ENCODE peak calls at places on chromosomes 11 and 22, in four cellular contexts. Q, M, I and T are unnamed samples.

GRCh38 chr22:47674600-47674999 is 912.1 kb downstream of the TBC1D22A start:
- DNase-seq in Q (no peak), I (no peak), M (no peak), T (no peak)

GRCh38 chr11:81005595-81005994 is 1564.8 kb upstream of the TENM4 start:
- DNase-seq in M (no peak), I (no peak), Q (no peak), T (peak; percentile 90)

GRCh38 chr11:111734383-111735261 is 31.6 kb downstream of the PPP2R1B start:
- DNase-seq in M (no peak), Q (no peak), I (peak; percentile 30), T (no peak)

GRCh38 chr22:48945621-48946458 is 881.8 kb downstream of the BRD1 start:
- DNase-seq in Q (no peak), I (no peak), M (no peak), T (no peak)

GRCh38 chr22:24146190-24146616 is 35.1 kb upstream of the SUSD2 start:
- DNase-seq in M (no peak), Q (peak; percentile 60), I (peak; percentile 80), T (peak; percentile 59)

GRCh38 chr11:14973621-14974020 is 1.5 kb upstream of the CALCA start:
- DNase-seq in I (no peak), M (no peak), Q (no peak), T (peak; percentile 6)

GRCh38 chr11:120715239-120715638 is 203.7 kb downstream of the GRIK4 start:
- DNase-seq in I (peak; percentile 22), M (no peak), Q (no peak), T (no peak)

GRCh38 chr11:94528551-94528950 is 15.2 kb upstream of the FUT4 start:
- DNase-seq in Q (no peak), I (no peak), M (no peak), T (no peak)

GRCh38 chr11:11078344-11078743 is 220.5 kb upstream of the ZBED5 start:
- DNase-seq in I (peak; percentile 17), Q (no peak), M (no peak), T (no peak)